ENCODE peak calls at places on chromosome 18, in five cellular contexts. F is adipocyte; V is CD8-positive, alpha-beta memory T cell; B is stimulated activated CD4-positive, alpha-beta T cell treated with anti-CD3 and anti-CD28 coated beads, Interleukin-12 subunit alpha, Interleukin-12 subunit beta, amount 100 ng/mL, for 48 hours; P is fibroblast of the aortic adventitia. W is an unnamed sample.
A peak's percentile ranks its signal among the peaks of the same experiment; 100 is the strongest.

GRCh38 chr18:58860747-58861224 is 3.9 kb upstream of the ZNF532 start:
- DNase-seq in F (peak; percentile 75), V (no peak), B (no peak), P (peak; percentile 77), W (no peak)

GRCh38 chr18:42765225-42765624 is 350.3 kb downstream of the RIT2 start:
- DNase-seq in F (no peak), V (no peak), B (no peak), P (no peak), W (no peak)

GRCh38 chr18:35267161-35267651 is 22.8 kb downstream of the ZSCAN30 start:
- DNase-seq in F (no peak), V (peak; percentile 64), B (peak; percentile 29), P (peak; percentile 49), W (peak; percentile 58)

GRCh38 chr18:8359481-8359880 is 249.8 kb upstream of the RAB12 start:
- DNase-seq in F (no peak), V (no peak), B (no peak), P (no peak), W (no peak)

GRCh38 chr18:9827856-9828793 is 57.6 kb upstream of the TXNDC2 start:
- DNase-seq in F (peak; percentile 99), V (no peak), B (no peak), P (peak; percentile 99), W (no peak)

GRCh38 chr18:60537074-60537473 is 164.5 kb upstream of the MC4R start:
- DNase-seq in F (no peak), V (no peak), B (no peak), P (peak; percentile 20), W (no peak)

GRCh38 chr18:50987261-50987660 is 19.4 kb downstream of the ELAC1 start:
- DNase-seq in F (no peak), V (no peak), B (no peak), P (peak; percentile 19), W (no peak)

GRCh38 chr18:23627325-23627724 is 35.4 kb downstream of the ANKRD29 start:
- DNase-seq in F (peak; percentile 91), V (no peak), B (no peak), P (peak; percentile 76), W (no peak)

GRCh38 chr18:31447530-31448191 is at the start of gene DSG3:
- DNase-seq in F (no peak), V (no peak), B (no peak), P (no peak), W (no peak)

GRCh38 chr18:31661965-31662364 is 22.4 kb downstream of the B4GALT6 start:
- DNase-seq in F (no peak), V (no peak), B (no peak), P (peak; percentile 89), W (no peak)

GRCh38 chr18:183769-184168 is 25.4 kb downstream of the USP14 start:
- DNase-seq in F (peak; percentile 54), V (no peak), B (no peak), P (peak; percentile 71), W (no peak)

GRCh38 chr18:22604390-22604985 is 186.8 kb upstream of the CTAGE1 start:
- DNase-seq in F (no peak), V (no peak), B (no peak), P (peak; percentile 93), W (no peak)

GRCh38 chr18:36993068-36993467 is 164.1 kb downstream of the KIAA1328 start:
- DNase-seq in F (peak; percentile 64), V (no peak), B (no peak), P (peak; percentile 6), W (no peak)

W was measured in effector memory CD4-positive, alpha-beta T cell.